ENCODE peak calls at places on chromosomes 1 and 21, in eight cellular contexts. Q, S, T, M, D, R, B and Z are unnamed samples. For H3K36me3, the result is how much of the 10 kb centered on the place peaks cover.

GRCh38 chr1:70459502-70460225 is 48.6 kb downstream of the CTH start:
- DNase-seq in Q (no peak), S (peak), T (no peak), M (no peak), D (no peak), R (no peak), B (no peak), Z (no peak)

GRCh38 chr1:206050655-206051235 is 2.2 kb upstream of the RHEX start:
- DNase-seq in Q (no peak), S (peak), T (no peak), M (peak), D (peak), R (no peak), B (no peak), Z (no peak)

GRCh38 chr1:63821650-63822049 is 47.8 kb downstream of the ROR1 start:
- DNase-seq in Q (no peak), S (peak), T (no peak), M (no peak), D (peak), R (no peak), B (peak), Z (no peak)

GRCh38 chr1:44611866-44612265 is 62.4 kb downstream of the TMEM53 start:
- DNase-seq in Q (no peak), S (no peak), T (no peak), M (no peak), D (no peak), R (no peak), B (no peak), Z (no peak)

GRCh38 chr1:73065585-73065984 is 783.2 kb upstream of the NEGR1 start:
- DNase-seq in Q (no peak), S (no peak), T (no peak), M (no peak), D (no peak), R (no peak), B (no peak), Z (no peak)

GRCh38 chr1:77347646-77348045 is 65.8 kb downstream of the AK5 start:
- DNase-seq in Q (no peak), S (peak), T (no peak), M (no peak), D (no peak), R (no peak), B (no peak), Z (no peak)

GRCh38 chr1:190711069-190711468 is 233.4 kb upstream of the BRINP3 start:
- DNase-seq in Q (no peak), S (no peak), T (no peak), M (no peak), D (no peak), R (no peak), B (no peak), Z (no peak)

GRCh38 chr1:5273280-5274003 is 619.0 kb downstream of the AJAP1 start:
- DNase-seq in Q (no peak), S (no peak), T (no peak), M (no peak), D (no peak), R (no peak), B (no peak), Z (no peak)

GRCh38 chr21:42466700-42467612 is 29.1 kb downstream of the RSPH1 start:
- DNase-seq in Q (no peak), S (peak), T (no peak), M (peak), D (peak), R (peak), B (no peak), Z (peak)

GRCh38 chr1:117014209-117014608 is 12.6 kb downstream of the CD101 start:
- DNase-seq in Q (no peak), S (no peak), T (no peak), M (no peak), D (no peak), R (no peak), B (no peak), Z (no peak)

GRCh38 chr1:227786673-227787512 is 28.6 kb upstream of the PRSS38 start:
- DNase-seq in Q (peak), S (no peak), T (peak), M (peak), D (no peak), R (no peak), B (no peak), Z (peak)

GRCh38 chr1:184656221-184656620 is 98.4 kb downstream of the EDEM3 start:
- DNase-seq in Q (no peak), S (no peak), T (no peak), M (no peak), D (no peak), R (no peak), B (no peak), Z (no peak)

GRCh38 chr1:84782311-84782771 is 92.1 kb upstream of the SSX2IP start:
- DNase-seq in Q (peak), S (peak), T (peak), M (peak), D (peak), R (peak), B (peak), Z (peak)

GRCh38 chr1:11571906-11572616 is 82.2 kb downstream of the FBXO2 start:
- DNase-seq in Q (peak), S (no peak), T (no peak), M (no peak), D (no peak), R (no peak), B (no peak), Z (no peak)

GRCh38 chr1:222928212-222928611 is 113.4 kb downstream of the DISP1 start:
- DNase-seq in Q (peak), S (peak), T (peak), M (peak), D (peak), R (peak), B (peak), Z (peak)

GRCh38 chr1:26541816-26542711 is 12.5 kb downstream of the RPS6KA1 start:
- DNase-seq in Q (peak), S (peak), T (peak), M (peak), D (peak), R (peak), B (peak), Z (peak)

GRCh38 chr1:230127105-230128054 is 60.3 kb downstream of the GALNT2 start:
- DNase-seq in Q (no peak), S (no peak), T (no peak), M (no peak), D (no peak), R (no peak), B (no peak), Z (no peak)

GRCh38 chr1:46522184-46522968 is 29.1 kb downstream of the KNCN start:
- DNase-seq in Q (no peak), S (peak), T (peak), M (peak), D (peak), R (peak), B (no peak), Z (peak)

GRCh38 chr1:119773711-119774241 is 5.1 kb upstream of the HMGCS2 start:
- DNase-seq in Q (no peak), S (peak), T (no peak), M (no peak), D (no peak), R (no peak), B (no peak), Z (no peak)

GRCh38 chr1:148362930-148363810 is 119.9 kb downstream of the PPIAL4G start:
- DNase-seq in Q (no peak), S (no peak), T (no peak), M (no peak), D (no peak), R (no peak), B (no peak), Z (no peak)

GRCh38 chr1:22271847-22272801 is 129.2 kb upstream of the WNT4 start:
- DNase-seq in Q (no peak), S (no peak), T (no peak), M (no peak), D (no peak), R (no peak), B (no peak), Z (no peak)

GRCh38 chr1:22275626-22276395 is 132.9 kb upstream of the WNT4 start:
- DNase-seq in Q (peak), S (peak), T (peak), M (peak), D (peak), R (peak), B (peak), Z (peak)

GRCh38 chr1:22276396-22276748 is 133.5 kb upstream of the WNT4 start:
- DNase-seq in Q (no peak), S (no peak), T (no peak), M (no peak), D (no peak), R (no peak), B (no peak), Z (no peak)

GRCh38 chr1:22275211-22275610 is 132.3 kb upstream of the WNT4 start:
- DNase-seq in Q (no peak), S (no peak), T (no peak), M (no peak), D (no peak), R (no peak), B (no peak), Z (no peak)

GRCh38 chr1:22273686-22274681 is 131.1 kb upstream of the WNT4 start:
- DNase-seq in Q (no peak), S (peak), T (no peak), M (no peak), D (no peak), R (no peak), B (no peak), Z (no peak)
- H3K36me3 ChIP-seq in Q (under half), S (under half), T (under half), M (under half), D (under half), R (under half), B (under half), Z (under half)

DNA sequence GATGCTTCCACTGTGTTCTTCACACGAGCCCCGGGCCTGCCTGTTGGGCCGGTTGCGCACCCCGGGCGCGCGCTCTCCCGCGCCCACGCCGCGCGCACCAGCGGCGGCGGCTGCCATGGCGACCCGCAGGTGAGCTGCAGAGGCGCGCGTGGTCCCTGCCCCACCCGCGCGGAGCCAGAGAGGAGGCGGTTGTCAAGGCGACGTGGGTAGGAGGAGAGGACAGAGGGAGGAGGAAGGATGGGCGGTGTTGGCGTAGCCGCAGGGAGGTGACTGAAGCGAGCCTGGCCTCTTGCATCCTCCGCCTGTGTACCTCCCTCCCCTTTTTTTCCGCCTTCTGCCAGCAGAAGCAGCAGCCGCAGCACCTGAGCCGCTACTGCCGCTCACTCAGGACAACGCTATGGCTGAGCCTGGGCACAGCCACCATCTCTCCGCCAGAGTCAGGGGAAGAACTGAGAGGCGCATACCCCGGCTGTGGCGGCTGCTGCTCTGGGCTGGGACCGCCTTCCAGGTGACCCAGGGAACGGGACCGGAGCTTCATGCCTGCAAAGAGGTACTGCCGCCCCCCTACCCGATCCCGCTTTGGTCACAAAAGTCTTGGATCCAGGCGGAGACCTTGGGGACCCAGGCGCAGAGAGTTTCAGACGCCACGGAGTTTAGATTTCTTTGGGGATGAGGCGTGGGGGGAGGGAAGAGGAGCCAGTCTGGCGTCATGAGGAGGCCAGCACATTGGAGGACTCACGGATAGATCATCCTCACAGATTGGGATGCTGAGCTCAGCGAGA is at the start of gene ELAPOR1:
- DNase-seq in Q (peak), S (peak), T (peak), M (peak), D (peak), R (no peak), B (no peak), Z (peak)
- TF ChIP-seq POLR2A in Q (no peak), S (no peak), T (no peak), M (peak), D (peak), R (no peak), B (no peak), Z (no peak)

GRCh38 chr1:110346690-110347089 is 7.5 kb downstream of the RBM15 start:
- DNase-seq in Q (no peak), S (no peak), T (no peak), M (no peak), D (no peak), R (no peak), B (no peak), Z (no peak)

GRCh38 chr1:110348050-110348449 is 8.9 kb downstream of the RBM15 start:
- DNase-seq in Q (no peak), S (no peak), T (no peak), M (no peak), D (no peak), R (no peak), B (no peak), Z (no peak)

GRCh38 chr1:110350360-110350759 is 11.2 kb downstream of the RBM15 start:
- DNase-seq in Q (no peak), S (no peak), T (no peak), M (no peak), D (no peak), R (no peak), B (no peak), Z (no peak)

GRCh38 chr1:110347182-110347893 is 8.2 kb downstream of the RBM15 start:
- DNase-seq in Q (no peak), S (no peak), T (no peak), M (no peak), D (no peak), R (no peak), B (no peak), Z (no peak)

GRCh38 chr1:110348771-110349170 is 9.6 kb downstream of the RBM15 start:
- DNase-seq in Q (no peak), S (no peak), T (no peak), M (no peak), D (no peak), R (no peak), B (no peak), Z (no peak)
- H3K36me3 ChIP-seq in Q (under half), S (under half), T (under half), M (under half), D (under half), R (under half), B (under half), Z (under half)

GRCh38 chr1:16907870-16908758 is 12.3 kb downstream of the RNU1-2 start:
- DNase-seq in Q (no peak), S (no peak), T (no peak), M (no peak), D (no peak), R (no peak), B (no peak), Z (no peak)

GRCh38 chr1:16913616-16913865 is 8.2 kb upstream of the CROCC start:
- DNase-seq in Q (no peak), S (no peak), T (no peak), M (no peak), D (no peak), R (no peak), B (no peak), Z (no peak)

GRCh38 chr1:16915627-16915973 is 6.1 kb upstream of the CROCC start:
- DNase-seq in Q (no peak), S (no peak), T (no peak), M (no peak), D (no peak), R (no peak), B (no peak), Z (no peak)

GRCh38 chr1:16918371-16918770 is 3.4 kb upstream of the CROCC start:
- DNase-seq in Q (no peak), S (no peak), T (no peak), M (no peak), D (no peak), R (no peak), B (no peak), Z (no peak)

DNA sequence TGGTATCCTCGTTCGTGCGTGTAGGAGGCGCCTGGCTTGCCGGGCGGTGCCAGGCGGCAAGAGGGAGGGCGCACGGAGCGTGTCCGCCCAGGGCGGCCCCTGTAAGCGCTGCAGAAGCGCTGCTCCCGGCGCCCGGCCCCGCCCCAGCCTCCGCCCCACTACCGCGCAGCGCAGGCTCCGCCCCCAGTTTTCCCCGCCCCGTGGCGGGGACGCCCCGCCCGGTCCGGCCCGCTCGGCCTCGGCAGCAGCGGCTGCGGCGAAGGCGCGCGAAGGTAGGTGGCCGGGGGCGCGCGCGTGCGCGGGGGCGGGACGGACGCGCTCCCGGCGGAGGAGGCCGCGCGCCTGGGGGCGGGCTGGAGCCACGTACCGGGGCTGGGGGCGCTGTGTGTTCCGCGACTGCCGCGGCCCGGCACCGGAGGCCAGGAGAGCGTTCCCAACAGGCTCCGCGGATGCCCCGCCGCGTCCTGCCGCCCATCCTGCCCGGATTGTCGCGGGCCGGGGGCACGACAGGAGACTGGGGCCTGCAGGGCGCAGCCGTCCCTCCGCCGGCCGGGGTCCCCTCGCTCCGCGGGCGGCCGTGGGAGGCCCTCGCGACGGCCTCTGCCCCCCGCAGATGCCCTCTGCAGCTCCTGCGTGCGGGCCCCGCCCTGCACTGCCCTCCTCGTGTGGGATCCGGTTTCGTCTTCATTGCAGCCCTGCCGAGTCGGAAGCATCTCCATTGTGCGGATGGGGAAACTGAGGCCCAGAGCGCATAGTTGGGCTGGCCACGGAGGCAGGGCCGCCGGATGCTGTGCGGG is 7.7 kb upstream of the CROCC start:
- DNase-seq in Q (peak), S (peak), T (peak), M (peak), D (peak), R (peak), B (peak), Z (peak)
- TF ChIP-seq POLR2A in Q (no peak), S (peak), T (peak), M (peak), D (peak), R (peak), B (peak), Z (peak)

GRCh38 chr21:46543306-46543705 is 61.6 kb downstream of the S100B start:
- DNase-seq in Q (no peak), S (no peak), T (no peak), M (no peak), D (no peak), R (no peak), B (no peak), Z (no peak)
- H3K36me3 ChIP-seq in Q (half or more), S (half or more), T (under half), M (under half), D (under half), R (under half), B (under half), Z (under half)

GRCh38 chr1:21938791-21939538 is 1.9 kb upstream of the HSPG2 start:
- DNase-seq in Q (no peak), S (no peak), T (no peak), M (no peak), D (no peak), R (no peak), B (no peak), Z (no peak)

GRCh38 chr1:21941370-21941769 is 4.3 kb upstream of the HSPG2 start:
- DNase-seq in Q (no peak), S (no peak), T (no peak), M (no peak), D (no peak), R (no peak), B (no peak), Z (no peak)

GRCh38 chr1:21940492-21940891 is 3.4 kb upstream of the HSPG2 start:
- DNase-seq in Q (no peak), S (no peak), T (no peak), M (no peak), D (no peak), R (no peak), B (no peak), Z (no peak)

GRCh38 chr1:21937372-21938121 is 437 bp upstream of the HSPG2 start:
- DNase-seq in Q (peak), S (peak), T (peak), M (peak), D (peak), R (peak), B (peak), Z (peak)

GRCh38 chr1:21939650-21940374 is 2.7 kb upstream of the HSPG2 start:
- DNase-seq in Q (peak), S (peak), T (peak), M (peak), D (peak), R (peak), B (peak), Z (peak)
- TF ChIP-seq POLR2A in Q (no peak), S (peak), T (no peak), M (no peak), D (no peak), R (no peak), B (no peak), Z (peak)

DNA sequence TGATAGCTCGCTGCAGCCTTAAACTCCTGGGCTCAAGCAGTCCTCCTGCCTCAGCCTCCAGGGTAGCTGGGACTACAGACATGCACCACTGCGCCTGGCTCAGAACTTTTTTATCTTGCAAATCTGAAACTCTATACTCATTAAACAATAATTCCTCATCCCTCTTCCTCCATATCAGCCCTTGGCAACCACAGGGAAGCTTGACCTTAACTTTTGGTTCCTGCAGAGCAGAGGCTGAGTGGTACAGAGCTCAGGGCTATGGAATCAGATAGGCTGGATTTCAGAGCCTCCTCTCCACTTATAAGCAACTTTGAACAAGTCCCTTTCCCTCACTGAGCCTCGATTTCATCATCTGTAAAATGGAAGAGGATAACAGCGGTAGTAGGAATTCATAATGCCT is 47.4 kb downstream of the ECE1 start:
- DNase-seq in Q (no peak), S (no peak), T (no peak), M (no peak), D (peak), R (no peak), B (no peak), Z (no peak)
- H3K36me3 ChIP-seq in Q (half or more), S (half or more), T (half or more), M (half or more), D (under half), R (under half), B (under half), Z (half or more)

DNA sequence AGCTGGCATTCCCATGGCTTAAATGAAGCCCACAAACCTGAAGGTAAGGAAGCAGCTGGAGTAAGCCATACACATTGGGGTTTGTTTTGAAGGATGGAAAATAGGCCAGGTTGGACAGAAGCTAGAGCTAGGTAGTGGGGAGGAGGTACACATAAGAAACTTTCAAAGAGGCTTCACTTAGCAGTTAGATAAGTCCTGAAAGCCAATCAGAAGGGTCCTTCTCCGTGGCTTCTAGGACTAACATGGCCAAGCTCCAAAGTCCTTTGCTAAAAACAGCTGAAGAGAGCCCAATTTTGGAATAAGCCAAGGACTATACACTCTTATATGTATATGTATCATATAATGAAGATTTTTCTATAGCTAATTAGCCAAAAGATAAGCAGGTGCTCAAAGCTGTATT is 1.8 kb downstream of the EYA3 start:
- DNase-seq in Q (no peak), S (no peak), T (no peak), M (no peak), D (no peak), R (no peak), B (no peak), Z (no peak)
- TF ChIP-seq POLR2A in Q (no peak), S (no peak), T (no peak), M (no peak), D (no peak), R (no peak), B (no peak), Z (no peak)

GRCh38 chr1:21922103-21923014 is 14.8 kb downstream of the HSPG2 start:
- DNase-seq in Q (no peak), S (no peak), T (no peak), M (no peak), D (no peak), R (no peak), B (peak), Z (no peak)
- H3K36me3 ChIP-seq in Q (under half), S (under half), T (under half), M (under half), D (under half), R (under half), B (under half), Z (under half)